ENCODE peak calls at places on chromosome 9, in ten cellular contexts. A is IMR-90, F is body of pancreas, J is esophagus squamous epithelium, W is right lobe of liver, X is sigmoid colon, Y is breast epithelium, T is heart left ventricle, L is transverse colon, O is adrenal gland. I is an unnamed sample. For H3K4me1 and H3K27me3, the result is how much of the 10 kb centered on the place peaks cover.

GRCh38 chr9:108436470-108436869 is 419.3 kb downstream of the ACTL7B start:
- DNase-seq in A (no peak), F (no peak), J (no peak), W (no peak), X (no peak), Y (no peak), T (no peak), L (no peak), O (no peak), I (no peak)

GRCh38 chr9:92728831-92729734 is 35.5 kb downstream of the BICD2 start:
- DNase-seq in A (peak), F (peak), J (no peak), W (no peak), X (no peak), Y (peak), T (peak), L (peak), O (no peak), I (no peak)

GRCh38 chr9:22049411-22049810 is 40.3 kb upstream of the CDKN2B start:
- DNase-seq in A (peak), F (no peak), J (no peak), W (no peak), X (no peak), Y (no peak), T (no peak), L (no peak), O (no peak), I (no peak)

GRCh38 chr9:33682551-33682950 is 112.8 kb upstream of the PRSS3 start:
- DNase-seq in A (no peak), F (no peak), J (no peak), W (no peak), X (no peak), Y (no peak), T (no peak), L (no peak), O (no peak), I (no peak)

GRCh38 chr9:69019808-69020207 is 5.9 kb upstream of the PRKACG start:
- DNase-seq in A (no peak), F (no peak), J (no peak), W (no peak), X (no peak), Y (no peak), T (no peak), L (no peak), O (no peak), I (no peak)

GRCh38 chr9:101527066-101527465 is 6.6 kb upstream of the RNF20 start:
- DNase-seq in A (peak), F (no peak), J (no peak), W (no peak), X (no peak), Y (no peak), T (no peak), L (no peak), O (no peak), I (no peak)

GRCh38 chr9:136590788-136591187 is 44.9 kb upstream of the NOTCH1 start:
- DNase-seq in A (no peak), F (no peak), J (no peak), W (no peak), X (no peak), Y (no peak), T (peak), L (no peak), O (no peak), I (no peak)

GRCh38 chr9:105620996-105621395 is 41.3 kb upstream of the TAL2 start:
- DNase-seq in A (no peak), F (no peak), J (no peak), W (no peak), X (no peak), Y (no peak), T (no peak), L (no peak), O (no peak), I (no peak)

GRCh38 chr9:107971241-107971640 is 481.7 kb upstream of the KLF4 start:
- DNase-seq in A (no peak), F (no peak), J (no peak), W (no peak), X (no peak), Y (no peak), T (no peak), L (no peak), O (peak), I (no peak)

GRCh38 chr9:123282343-123283047 is 14.1 kb upstream of the STRBP start:
- DNase-seq in A (no peak), F (peak), J (no peak), W (no peak), X (peak), Y (no peak), T (peak), L (peak), O (peak), I (peak)

GRCh38 chr9:108837530-108837929 is 18.3 kb downstream of the ACTL7B start:
- DNase-seq in A (no peak), F (no peak), J (no peak), W (no peak), X (no peak), Y (no peak), T (no peak), L (no peak), O (no peak), I (no peak)

GRCh38 chr9:26310294-26310693 is 582.3 kb downstream of the CAAP1 start:
- DNase-seq in A (peak), F (no peak), J (no peak), W (no peak), X (no peak), Y (no peak), T (no peak), L (no peak), O (no peak), I (no peak)

GRCh38 chr9:117825609-117826347 is 121.6 kb downstream of the TLR4 start:
- DNase-seq in A (no peak), F (no peak), J (no peak), W (no peak), X (no peak), Y (no peak), T (no peak), L (no peak), O (no peak), I (no peak)

GRCh38 chr9:114114364-114114763 is 15.3 kb upstream of the KIF12 start:
- DNase-seq in A (peak), F (no peak), J (no peak), W (no peak), X (no peak), Y (no peak), T (no peak), L (no peak), O (no peak), I (no peak)

GRCh38 chr9:37624073-37624472 is 26.7 kb upstream of the FRMPD1 start:
- DNase-seq in A (no peak), F (no peak), J (no peak), W (no peak), X (no peak), Y (no peak), T (no peak), L (no peak), O (no peak), I (no peak)

GRCh38 chr9:112925058-112925641 is 34.5 kb upstream of the SLC46A2 start:
- DNase-seq in A (peak), F (no peak), J (no peak), W (no peak), X (no peak), Y (no peak), T (no peak), L (no peak), O (no peak), I (no peak)

GRCh38 chr9:35835216-35835604 is 6.2 kb downstream of the TMEM8B start:
- DNase-seq in A (no peak), F (peak), J (no peak), W (peak), X (peak), Y (no peak), T (no peak), L (peak), O (no peak), I (no peak)

GRCh38 chr9:13437898-13438297 is 158.4 kb upstream of the MPDZ start:
- DNase-seq in A (no peak), F (no peak), J (no peak), W (no peak), X (no peak), Y (no peak), T (peak), L (no peak), O (no peak), I (no peak)

GRCh38 chr9:103803245-103803644 is 290.9 kb upstream of the SMC2 start:
- DNase-seq in A (no peak), F (no peak), J (no peak), W (no peak), X (no peak), Y (no peak), T (no peak), L (no peak), O (no peak), I (no peak)

GRCh38 chr9:127195976-127196825 is 68.4 kb upstream of the GARNL3 start:
- DNase-seq in A (no peak), F (no peak), J (no peak), W (no peak), X (no peak), Y (no peak), T (no peak), L (no peak), O (no peak), I (no peak)
- H3K4me1 ChIP-seq in A (under half), F (under half), J (under half), W (under half), X (under half), Y (under half), T (under half), L (under half), O (under half), I (under half)

GRCh38 chr9:129587487-129588262 is 33.2 kb downstream of the C9orf50 start:
- DNase-seq in A (peak), F (no peak), J (no peak), W (no peak), X (no peak), Y (no peak), T (no peak), L (no peak), O (peak), I (no peak)
- TF ChIP-seq POLR2A in A (no peak), F (no peak), J (no peak), W (no peak), X (no peak), Y (no peak), T (no peak), L (no peak), O (no peak), I (no peak)

GRCh38 chr9:973295-973842 is 3.1 kb upstream of the DMRT3 start:
- DNase-seq in A (no peak), F (no peak), J (no peak), W (no peak), X (no peak), Y (no peak), T (no peak), L (no peak), O (no peak), I (no peak)
- H3K27me3 ChIP-seq in A (half or more), F (under half), J (under half), W (half or more), X (half or more), Y (half or more), T (half or more), L (half or more), O (half or more), I (half or more)

DNA sequence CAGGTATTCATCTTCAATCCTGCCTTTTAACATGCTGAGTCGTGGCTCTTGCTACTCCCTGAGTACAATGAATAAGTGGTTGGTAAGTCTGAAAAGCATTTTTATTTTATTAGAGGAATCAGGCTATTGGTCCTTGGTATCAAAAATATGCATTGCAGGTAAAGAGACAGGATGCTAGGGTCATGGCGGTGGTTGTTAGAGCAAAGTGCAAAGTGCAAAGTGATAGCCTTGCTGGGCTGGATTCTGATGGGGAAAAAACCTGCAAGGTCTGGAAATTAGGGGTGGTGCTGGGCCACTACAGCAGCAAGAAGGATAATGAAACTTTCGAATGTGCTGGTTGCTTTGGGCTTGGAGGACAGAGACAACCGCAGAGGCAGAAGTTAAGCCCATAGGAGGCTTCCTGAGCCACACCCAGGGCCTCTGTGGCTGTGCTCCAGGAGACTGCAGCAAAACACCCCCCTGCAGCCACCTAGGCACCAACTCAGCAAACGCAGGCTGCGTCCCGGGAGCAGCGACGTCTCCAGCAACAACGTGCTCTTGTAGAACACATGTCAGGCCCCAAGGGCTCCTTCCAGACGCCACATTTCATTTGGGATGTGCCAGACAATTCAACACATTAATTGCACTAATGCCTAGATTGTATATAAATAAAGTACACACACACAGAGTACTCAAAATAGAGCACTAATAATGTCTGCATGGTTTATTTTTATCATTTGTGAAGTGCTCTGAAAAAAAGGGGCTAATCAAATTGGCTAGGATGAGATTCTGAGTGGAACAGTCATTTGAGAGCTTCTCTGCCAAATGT is 149.8 kb upstream of the RAPGEF1 start:
- DNase-seq in A (no peak), F (no peak), J (no peak), W (peak), X (no peak), Y (no peak), T (peak), L (no peak), O (no peak), I (no peak)
- H3K4me1 ChIP-seq in A (under half), F (under half), J (under half), W (under half), X (under half), Y (under half), T (under half), L (under half), O (under half), I (under half)

GRCh38 chr9:8857330-8858249 is 1058.0 kb upstream of the DMAC1 start:
- DNase-seq in A (no peak), F (peak), J (no peak), W (peak), X (peak), Y (no peak), T (peak), L (peak), O (peak), I (peak)
- TF ChIP-seq POLR2A in A (no peak), F (peak), J (no peak), W (no peak), X (no peak), Y (no peak), T (no peak), L (peak), O (no peak), I (no peak)

I was measured in uterus.